ENCODE peak calls at places on chromosome 7, in five cellular contexts. I is tibial artery, C is Panc1, H is transverse colon, X is upper lobe of right lung. Z is an unnamed sample.
A peak's percentile ranks its signal among the peaks of the same experiment; 100 is the strongest.

GRCh38 chr7:2482725-2483451 is 6.7 kb upstream of the GRIFIN start:
- DNase-seq in I (no peak), C (no peak), H (no peak), X (no peak), Z (no peak)

GRCh38 chr7:49398730-49399129 is 374.7 kb upstream of the VWC2 start:
- DNase-seq in I (no peak), C (peak; percentile 25), H (no peak), X (no peak), Z (no peak)

GRCh38 chr7:150910996-150911422 is 58.7 kb downstream of the AOC1 start:
- DNase-seq in I (no peak), C (no peak), H (no peak), X (no peak), Z (no peak)

GRCh38 chr7:90251304-90251635 is 6.3 kb downstream of the CFAP69 start:
- DNase-seq in I (no peak), C (no peak), H (no peak), X (no peak), Z (no peak)

GRCh38 chr7:158052381-158053095 is 535.1 kb downstream of the PTPRN2 start:
- DNase-seq in I (peak; percentile 39), C (no peak), H (no peak), X (peak; percentile 41), Z (no peak)

GRCh38 chr7:27532256-27532783 is 130.4 kb downstream of the HIBADH start:
- DNase-seq in I (no peak), C (no peak), H (no peak), X (no peak), Z (no peak)

GRCh38 chr7:34425631-34426384 is 232.2 kb upstream of the NPSR1 start:
- DNase-seq in I (no peak), C (no peak), H (no peak), X (no peak), Z (no peak)

GRCh38 chr7:129896568-129897382 is 56.0 kb downstream of the UBE2H start:
- DNase-seq in I (no peak), C (no peak), H (no peak), X (no peak), Z (no peak)

GRCh38 chr7:117068511-117069155 is 115.3 kb downstream of the ST7 start:
- DNase-seq in I (no peak), C (no peak), H (no peak), X (no peak), Z (no peak)

GRCh38 chr7:152870106-152870693 is 110.6 kb downstream of the ACTR3B start:
- DNase-seq in I (peak; percentile 46), C (no peak), H (no peak), X (peak; percentile 52), Z (no peak)

GRCh38 chr7:22610258-22610657 is 110.3 kb upstream of the STEAP1B start:
- DNase-seq in I (no peak), C (no peak), H (no peak), X (no peak), Z (no peak)

GRCh38 chr7:138076196-138076595 is at the start of gene AKR1D1:
- DNase-seq in I (no peak), C (no peak), H (no peak), X (no peak), Z (no peak)

GRCh38 chr7:138074121-138074520 is 2.1 kb upstream of the AKR1D1 start:
- DNase-seq in I (no peak), C (no peak), H (no peak), X (no peak), Z (no peak)

GRCh38 chr7:138074540-138074939 is 1.7 kb upstream of the AKR1D1 start:
- DNase-seq in I (no peak), C (no peak), H (no peak), X (no peak), Z (no peak)

GRCh38 chr7:138077809-138078208 is 1.6 kb downstream of the AKR1D1 start:
- DNase-seq in I (no peak), C (no peak), H (no peak), X (no peak), Z (no peak)

DNA sequence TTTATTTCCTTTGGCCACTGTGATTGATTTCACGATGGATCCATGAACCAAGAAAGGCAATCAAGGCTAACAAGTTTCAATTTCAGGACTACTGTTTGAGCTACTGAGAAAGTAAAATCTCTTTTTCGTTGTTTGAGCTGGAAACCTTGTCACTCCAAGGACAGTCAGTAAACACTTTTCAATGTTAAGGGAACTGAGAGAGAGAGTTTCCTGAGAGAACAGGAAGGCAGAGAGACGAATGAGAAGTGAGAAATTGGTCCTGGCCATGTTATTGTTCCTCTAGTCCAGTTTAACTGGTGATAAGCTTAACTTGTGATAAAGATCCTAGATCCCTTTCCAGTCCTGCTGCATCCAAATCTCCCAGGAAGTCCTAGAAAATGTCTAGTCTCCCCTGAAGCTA is 909 bp upstream of the AKR1D1 start:
- DNase-seq in I (no peak), C (no peak), H (no peak), X (no peak), Z (no peak)
- TF ChIP-seq CTCF in I (no peak), C (no peak), H (no peak), X (no peak), Z (no peak)

DNA sequence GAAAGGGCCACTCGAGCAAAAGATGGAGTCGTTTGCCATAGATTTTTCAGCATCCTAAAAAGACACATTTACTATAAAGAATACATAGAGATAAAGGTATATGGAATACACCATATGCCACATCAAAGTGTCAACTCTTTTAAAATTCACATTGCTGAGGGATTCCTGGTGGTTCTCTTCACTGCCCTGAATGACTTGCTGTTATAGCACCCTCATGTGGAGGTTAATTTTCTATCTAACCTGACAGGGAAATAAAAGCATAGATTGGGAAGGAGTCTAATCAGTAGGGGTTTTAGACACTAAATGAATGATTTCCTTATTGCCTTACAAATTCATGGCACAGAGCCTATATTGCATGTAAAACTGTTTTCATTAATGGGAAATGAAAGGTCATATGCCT is 25.9 kb downstream of the DNAH11 start:
- DNase-seq in I (no peak), C (no peak), H (no peak), X (no peak), Z (no peak)
- TF ChIP-seq CTCF in I (no peak), C (peak; percentile 48), H (no peak), X (peak; percentile 18), Z (peak; percentile 27)

GRCh38 chr7:81260152-81260551 is 341.3 kb upstream of the SEMA3C start:
- DNase-seq in I (no peak), C (no peak), H (no peak), X (no peak), Z (no peak)

DNA sequence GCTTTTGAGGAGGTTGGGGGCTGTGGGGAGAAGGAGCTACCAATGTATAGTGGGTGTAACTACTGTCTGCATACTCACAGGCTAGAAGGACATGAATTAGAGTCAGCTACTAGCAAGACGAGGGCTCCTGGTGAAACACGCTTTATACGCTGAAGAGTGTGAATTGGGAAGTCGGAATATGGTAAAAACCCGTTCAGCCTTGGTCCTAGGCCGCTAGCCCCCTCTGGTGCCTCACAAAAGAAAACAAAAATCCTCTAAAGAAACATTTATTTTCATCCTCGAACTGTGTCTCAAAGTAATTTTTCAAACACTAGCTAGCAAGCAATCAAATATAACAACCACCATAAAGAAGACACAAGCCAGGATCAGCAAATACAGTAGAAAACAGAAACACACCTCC is 338.1 kb upstream of the SEMA3C start:
- DNase-seq in I (no peak), C (no peak), H (no peak), X (no peak), Z (no peak)
- TF ChIP-seq CTCF in I (peak; percentile 37), C (peak; percentile 29), H (no peak), X (peak; percentile 28), Z (no peak)

DNA sequence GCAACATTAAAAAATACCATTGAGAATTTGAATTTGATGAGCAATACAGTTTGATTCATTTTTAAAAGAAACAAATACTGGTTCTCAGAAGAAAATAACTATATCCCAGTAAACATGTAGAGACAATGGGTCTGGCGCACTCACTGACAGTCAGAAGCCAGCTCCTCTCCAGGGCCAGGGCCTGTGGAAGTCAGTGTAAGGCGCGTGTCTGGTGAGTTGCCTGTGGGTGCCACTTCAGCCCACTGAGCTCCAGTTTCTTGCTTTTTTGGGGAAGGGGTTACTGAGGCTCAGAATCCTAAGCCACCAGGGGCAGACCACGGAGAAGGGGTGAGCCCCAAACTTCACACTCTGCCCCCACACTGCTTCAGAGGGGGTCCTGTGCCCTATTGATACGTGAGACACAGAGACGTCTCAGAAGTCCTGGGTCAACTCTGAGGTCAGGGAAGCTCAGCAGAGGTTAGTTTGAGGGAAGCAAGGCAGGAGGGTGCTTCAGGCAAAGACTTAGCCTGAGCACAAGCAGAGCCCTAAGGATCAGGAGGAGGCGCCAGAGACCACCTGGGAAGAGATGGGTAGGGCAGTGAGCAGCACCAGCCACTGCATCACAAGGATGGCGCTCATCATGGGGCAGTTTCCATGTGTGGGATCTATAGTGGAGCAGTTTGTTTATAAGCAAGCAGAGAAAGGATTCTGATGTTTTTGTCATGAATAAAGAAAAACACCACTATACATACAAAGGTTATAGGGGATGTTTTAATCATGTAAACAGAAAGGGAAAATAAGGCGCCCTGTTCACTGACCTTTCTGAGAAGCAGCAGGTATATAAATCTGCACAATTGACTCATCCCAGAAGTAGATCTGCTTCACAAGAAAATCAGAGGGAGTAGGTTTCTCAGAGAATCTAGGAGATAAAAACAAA is 95.7 kb downstream of the PKD1L1 start:
- DNase-seq in I (no peak), C (no peak), H (no peak), X (no peak), Z (no peak)
- TF ChIP-seq CTCF in I (no peak), C (peak; percentile 80), H (no peak), X (no peak), Z (no peak)